ENCODE peak calls at places on chromosomes 5 and 9, in four cellular contexts. X is prostate gland, U is transverse colon, A is breast epithelium. E is an unnamed sample.

GRCh38 chr5:64958757-64959391 is 190.1 kb downstream of the CWC27 start:
- DNase-seq in X (no peak), A (no peak), U (no peak), E (no peak)

GRCh38 chr5:82628364-82628910 is 350.3 kb upstream of the RPS23 start:
- DNase-seq in X (no peak), U (no peak), A (no peak), E (no peak)

GRCh38 chr9:92270511-92270910 is 23.0 kb downstream of the IARS1 start:
- DNase-seq in U (no peak), A (no peak), X (no peak), E (no peak)

GRCh38 chr5:71932649-71933338 is 174.5 kb upstream of the MAP1B start:
- DNase-seq in A (no peak), U (peak; percentile 60), X (no peak), E (no peak)

GRCh38 chr5:161850491-161850890 is 2.6 kb downstream of the GABRA1 start:
- DNase-seq in X (no peak), A (no peak), U (no peak), E (no peak)

GRCh38 chr9:99818439-99818992 is 3.2 kb upstream of the NR4A3 start:
- DNase-seq in X (no peak), U (no peak), A (no peak), E (no peak)

GRCh38 chr9:134518004-134518606 is 123.5 kb upstream of the COL5A1 start:
- DNase-seq in U (no peak), X (no peak), A (no peak), E (no peak)

GRCh38 chr5:154541553-154541952 is 63.5 kb upstream of the HAND1 start:
- DNase-seq in X (no peak), A (no peak), U (no peak), E (no peak)

GRCh38 chr5:62281411-62281810 is 24.6 kb upstream of the KIF2A start:
- DNase-seq in U (no peak), A (no peak), X (no peak), E (no peak)

GRCh38 chr5:95857185-95857945 is 34.8 kb upstream of the GLRX start:
- DNase-seq in A (peak; percentile 69), X (no peak), U (peak; percentile 52), E (no peak)

GRCh38 chr5:173317091-173317685 is 11.0 kb downstream of the STC2 start:
- DNase-seq in A (no peak), X (no peak), U (no peak), E (no peak)

GRCh38 chr5:179986328-179986727 is 78.6 kb upstream of the TBC1D9B start:
- DNase-seq in U (no peak), X (no peak), A (no peak), E (no peak)

GRCh38 chr5:134420326-134420725 is 8.6 kb upstream of the CDKN2AIPNL start:
- DNase-seq in A (no peak), X (no peak), U (no peak), E (no peak)

GRCh38 chr9:91417602-91418218 is 5.9 kb downstream of the NFIL3 start:
- DNase-seq in X (peak; percentile 3), U (no peak), A (no peak), E (no peak)

GRCh38 chr9:79131876-79132377 is 439.8 kb upstream of the TLE4 start:
- DNase-seq in U (no peak), X (no peak), A (no peak), E (no peak)

GRCh38 chr5:74634611-74635286 is 5.8 kb downstream of the ENC1 start:
- DNase-seq in U (no peak), A (no peak), X (no peak), E (no peak)

GRCh38 chr5:65062684-65063083 is 294.0 kb downstream of the CWC27 start:
- DNase-seq in U (no peak), A (no peak), X (no peak), E (no peak)

GRCh38 chr9:36770025-36770424 is 197.3 kb downstream of the MELK start:
- DNase-seq in A (no peak), X (no peak), U (no peak), E (no peak)

GRCh38 chr9:36847781-36848673 is 186.0 kb downstream of the PAX5 start:
- DNase-seq in X (no peak), A (no peak), U (no peak), E (no peak)

GRCh38 chr9:70421272-70422180 is 7.1 kb upstream of the KLF9 start:
- DNase-seq in U (no peak), A (no peak), X (no peak), E (no peak)

GRCh38 chr5:39503148-39503547 is 78.4 kb upstream of the DAB2 start:
- DNase-seq in U (peak; percentile 31), A (no peak), X (no peak), E (no peak)

GRCh38 chr5:157459715-157460599 is at the start of gene NIPAL4:
- DNase-seq in U (peak; percentile 24), A (no peak), X (no peak), E (peak; percentile 41)

GRCh38 chr9:69583641-69584234 is 88.4 kb downstream of the APBA1 start:
- DNase-seq in A (no peak), U (no peak), X (no peak), E (no peak)

GRCh38 chr9:124054671-124055212 is 43.2 kb downstream of the LHX2 start:
- DNase-seq in X (no peak), U (no peak), A (no peak), E (peak; percentile 49)

GRCh38 chr5:41751867-41752266 is 118.4 kb downstream of the OXCT1 start:
- DNase-seq in X (no peak), A (no peak), U (no peak), E (no peak)

GRCh38 chr9:116687762-116688160 is 656 bp downstream of the TRIM32 start:
- DNase-seq in U (no peak), A (no peak), X (no peak), E (no peak)

GRCh38 chr9:78130853-78131252 is 99.2 kb upstream of the GNAQ start:
- DNase-seq in A (no peak), U (no peak), X (no peak), E (no peak)

GRCh38 chr5:23012842-23013241 is 159.7 kb upstream of the CDH12 start:
- DNase-seq in A (no peak), U (no peak), X (no peak), E (no peak)

GRCh38 chr5:80153586-80154126 is 102.2 kb downstream of the SERINC5 start:
- DNase-seq in X (peak; percentile 37), U (peak; percentile 39), A (no peak), E (no peak)

GRCh38 chr5:170310187-170310586 is 12.6 kb upstream of the LCP2 start:
- DNase-seq in U (no peak), X (no peak), A (no peak), E (no peak)

GRCh38 chr9:92492781-92493401 is 10.6 kb upstream of the ASPN start:
- DNase-seq in A (no peak), U (no peak), X (no peak), E (no peak)

GRCh38 chr9:95992536-95992935 is 117.0 kb downstream of the ERCC6L2 start:
- DNase-seq in X (no peak), A (no peak), U (no peak), E (no peak)

GRCh38 chr5:368162-369084 is 46.9 kb downstream of the AHRR start:
- DNase-seq in A (no peak), X (peak; percentile 2), U (peak; percentile 10), E (no peak)

GRCh38 chr5:53601570-53601969 is 41.1 kb downstream of the NDUFS4 start:
- DNase-seq in X (no peak), A (no peak), U (no peak), E (no peak)

GRCh38 chr5:55427157-55427556 is 107.6 kb downstream of the PLPP1 start:
- DNase-seq in A (no peak), X (no peak), U (no peak), E (no peak)

GRCh38 chr9:69122086-69122390 is 52.0 kb upstream of the TJP2 start:
- DNase-seq in A (peak; percentile 75), U (peak; percentile 68), X (peak; percentile 74), E (peak; percentile 51)

DNA sequence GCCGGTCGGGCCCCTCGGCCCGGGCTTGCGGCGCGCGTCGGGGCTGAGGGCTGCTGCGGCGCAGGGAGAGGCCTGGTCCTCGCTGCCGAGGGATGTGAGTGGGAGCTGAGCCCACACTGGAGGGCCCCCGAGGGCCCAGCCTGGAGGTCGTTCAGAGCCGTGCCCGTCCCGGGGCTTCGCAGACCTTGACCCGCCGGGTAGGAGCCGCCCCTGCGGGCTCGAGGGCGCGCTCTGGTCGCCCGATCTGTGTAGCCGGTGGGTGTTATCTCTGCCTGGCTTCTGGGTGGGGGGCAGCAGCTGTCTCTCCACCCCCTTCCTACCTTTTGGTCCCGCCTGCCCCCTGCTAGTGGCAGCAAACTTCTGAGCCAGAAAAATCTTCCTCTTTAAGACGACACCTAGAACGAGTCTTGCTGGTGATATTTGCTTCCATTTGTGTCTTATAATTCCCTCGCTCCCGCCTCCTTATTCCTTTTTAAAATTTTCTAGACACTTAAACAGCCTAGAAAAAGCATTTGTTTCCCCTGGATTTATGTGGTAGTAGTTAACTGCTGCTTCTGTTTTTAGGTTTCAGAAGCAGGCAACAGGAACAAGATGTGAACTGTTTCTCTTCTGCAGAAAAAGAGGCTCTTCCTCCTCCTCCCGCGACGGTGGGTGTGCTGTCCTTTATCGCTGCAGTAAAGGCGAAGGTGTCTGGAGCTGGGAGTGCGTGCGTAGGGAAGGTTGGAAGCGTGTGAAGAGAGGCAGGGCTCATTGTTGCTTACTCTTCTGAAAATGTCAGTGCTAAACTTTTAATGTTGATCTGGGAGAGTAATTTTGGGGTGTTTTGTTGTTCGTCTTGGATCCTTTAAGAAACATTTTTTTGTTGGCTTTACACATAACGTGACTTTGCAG is 549 bp downstream of the JAK2 start:
- DNase-seq in U (peak; percentile 77), X (peak; percentile 48), A (no peak), E (no peak)
- TF ChIP-seq POLR2AphosphoS5 in U (peak; percentile 84), X (peak; percentile 9), A (no peak), E (peak; percentile 18)

GRCh38 chr9:693460-694390 is 147.8 kb upstream of the DMRT1 start:
- DNase-seq in U (peak; percentile 32), X (peak; percentile 61), A (no peak), E (no peak)
- TF ChIP-seq POLR2A in U (no peak), X (no peak), A (no peak), E (no peak)

GRCh38 chr5:178477224-178478201 is 112.7 kb downstream of the COL23A1 start:
- DNase-seq in U (no peak), X (no peak), A (no peak), E (no peak)
- TF ChIP-seq POLR2AphosphoS5 in U (no peak), X (no peak), A (no peak), E (no peak)

GRCh38 chr9:104968025-104968982 is 40.3 kb upstream of the ABCA1 start:
- DNase-seq in U (peak; percentile 91), A (peak; percentile 83), X (peak; percentile 80), E (peak; percentile 73)
- TF ChIP-seq POLR2A in U (no peak), A (no peak), X (no peak), E (no peak)

GRCh38 chr9:104795082-104795481 is 31.2 kb downstream of the NIPSNAP3B start:
- DNase-seq in A (no peak), U (no peak), X (no peak), E (no peak)
- TF ChIP-seq POLR2AphosphoS5 in A (no peak), U (no peak), X (no peak), E (no peak)

E was measured in GM12891.